ENCODE peak calls at places on chromosomes 4 and X, in ten cellular contexts. R, Z, K, F, I, X, P, E, O and S are unnamed samples.

GRCh38 chr4:89640620-89641366 is 196.2 kb downstream of the SNCA start:
- DNase-seq in R (peak; percentile 65), Z (peak; percentile 63), K (no peak), F (no peak), I (peak; percentile 80), X (peak; percentile 68), P (no peak), E (peak; percentile 82), O (peak; percentile 33), S (peak; percentile 40)

GRCh38 chr4:25821899-25822298 is 40.9 kb downstream of the SEL1L3 start:
- DNase-seq in R (no peak), Z (no peak), K (no peak), F (no peak), I (no peak), X (no peak), P (no peak), E (no peak), O (no peak), S (no peak)

GRCh38 chr4:74487771-74488170 is 42.8 kb downstream of the AREG start:
- DNase-seq in R (no peak), Z (no peak), K (no peak), F (no peak), I (no peak), X (no peak), P (no peak), E (no peak), O (no peak), S (no peak)

GRCh38 chr4:123559955-123560669 is 163.5 kb downstream of the SPRY1 start:
- DNase-seq in R (no peak), Z (peak; percentile 49), K (no peak), F (no peak), I (peak; percentile 80), X (no peak), P (no peak), E (no peak), O (no peak), S (no peak)

GRCh38 chr4:186881521-186882220 is 158.0 kb upstream of the FAT1 start:
- DNase-seq in R (peak; percentile 57), Z (peak; percentile 85), K (no peak), F (no peak), I (peak; percentile 20), X (peak; percentile 84), P (no peak), E (no peak), O (no peak), S (no peak)

GRCh38 chr4:89071311-89071710 is 14.3 kb upstream of the FAM13A start:
- DNase-seq in R (no peak), Z (no peak), K (no peak), F (no peak), I (no peak), X (no peak), P (no peak), E (no peak), O (no peak), S (no peak)

GRCh38 chr4:7377223-7377865 is 57.4 kb downstream of the PSAPL1 start:
- DNase-seq in R (no peak), Z (no peak), K (no peak), F (no peak), I (no peak), X (no peak), P (no peak), E (no peak), O (no peak), S (no peak)

GRCh38 chrX:20829665-20830481 is 544.3 kb upstream of the CNKSR2 start:
- DNase-seq in R (peak; percentile 20), Z (peak; percentile 14), K (no peak), F (no peak), I (peak; percentile 13), X (no peak), P (no peak), E (no peak), O (no peak), S (peak; percentile 95)

GRCh38 chr4:98780111-98780549 is 121.7 kb upstream of the TSPAN5 start:
- DNase-seq in R (no peak), Z (no peak), K (no peak), F (no peak), I (peak; percentile 91), X (no peak), P (no peak), E (no peak), O (no peak), S (no peak)

GRCh38 chrX:1185556-1185955 is 26.9 kb downstream of the CRLF2 start:
- DNase-seq in R (no peak), Z (no peak), K (no peak), F (no peak), I (no peak), X (no peak), P (no peak), E (no peak), O (no peak), S (no peak)

GRCh38 chr4:151226004-151226932 is 50.7 kb upstream of the PRSS48 start:
- DNase-seq in R (no peak), Z (peak; percentile 90), K (no peak), F (peak; percentile 77), I (peak; percentile 89), X (peak; percentile 24), P (no peak), E (no peak), O (no peak), S (peak; percentile 6)

GRCh38 chrX:14675500-14675899 is 146.2 kb downstream of the GLRA2 start:
- DNase-seq in R (no peak), Z (no peak), K (no peak), F (no peak), I (no peak), X (no peak), P (no peak), E (no peak), O (no peak), S (no peak)

GRCh38 chrX:140744085-140744484 is 34.5 kb downstream of the LINC00632 start:
- DNase-seq in R (no peak), Z (peak; percentile 55), K (no peak), F (no peak), I (no peak), X (no peak), P (no peak), E (no peak), O (no peak), S (no peak)

GRCh38 chrX:6041630-6042029 is 187.0 kb downstream of the NLGN4X start:
- DNase-seq in R (no peak), Z (peak; percentile 39), K (no peak), F (no peak), I (no peak), X (no peak), P (no peak), E (no peak), O (no peak), S (no peak)

GRCh38 chrX:115939636-115940160 is 230.8 kb upstream of the AGTR2 start:
- DNase-seq in R (no peak), Z (no peak), K (no peak), F (no peak), I (no peak), X (no peak), P (no peak), E (no peak), O (no peak), S (no peak)